ENCODE peak calls at places on chromosomes 11 and 22, in six cellular contexts. L is neural progenitor cell, A is AG04450, K is uterus, S is Peyer's patch, I is keratinocyte. N is an unnamed sample.

GRCh38 chr22:46007848-46008261 is 30.9 kb upstream of the WNT7B start:
- DNase-seq in K (peak; percentile 91), L (no peak), S (no peak), I (peak; percentile 62), A (peak; percentile 76), N (peak; percentile 71)

GRCh38 chr22:43226368-43226979 is 39.5 kb upstream of the TTLL12 start:
- DNase-seq in L (peak; percentile 89), K (no peak), A (no peak), I (no peak), S (no peak), N (no peak)

GRCh38 chr22:48760481-48761238 is 1067.0 kb downstream of the BRD1 start:
- DNase-seq in K (peak; percentile 4), I (no peak), A (no peak), S (peak; percentile 7), L (no peak), N (no peak)

GRCh38 chr11:122772945-122773344 is 65.4 kb upstream of the CRTAM start:
- DNase-seq in A (no peak), L (no peak), I (no peak), S (no peak), K (no peak), N (no peak)

GRCh38 chr11:125990244-125990643 is 44.4 kb downstream of the VSIG10L2 start:
- DNase-seq in K (peak; percentile 36), L (no peak), I (no peak), A (no peak), S (no peak), N (peak; percentile 28)

GRCh38 chr11:23727821-23728220 is 769.0 kb upstream of the LUZP2 start:
- DNase-seq in K (no peak), I (no peak), L (no peak), S (no peak), A (peak; percentile 16), N (peak; percentile 34)

GRCh38 chr11:75565916-75566762 is 4.1 kb downstream of the SERPINH1 start:
- DNase-seq in S (no peak), A (no peak), K (no peak), I (no peak), L (no peak), N (no peak)

GRCh38 chr22:46149493-46149997 is 781 bp upstream of the PPARA start:
- DNase-seq in I (no peak), A (no peak), K (peak; percentile 55), S (peak; percentile 42), L (peak; percentile 78), N (no peak)

GRCh38 chr11:31967404-31967950 is 123.4 kb upstream of the RCN1 start:
- DNase-seq in S (no peak), K (no peak), L (no peak), I (no peak), A (no peak), N (no peak)

GRCh38 chr22:33853200-33854097 is 66.8 kb downstream of the LARGE1 start:
- DNase-seq in A (no peak), I (no peak), L (peak; percentile 38), K (peak; percentile 48), S (peak; percentile 47), N (peak; percentile 48)
- H3K27me3 ChIP-seq in A (no peaks in the 10 kb centered on the region), I (no peaks in the 10 kb centered on the region), L (no peaks in the 10 kb centered on the region), K (no peaks in the 10 kb centered on the region), S (no peaks in the 10 kb centered on the region), N (no peaks in the 10 kb centered on the region)

GRCh38 chr11:68312117-68312779 is at the start of gene LRP5:
- DNase-seq in I (no peak), L (peak; percentile 73), K (no peak), A (no peak), S (no peak), N (no peak)

GRCh38 chr11:68306636-68307035 is 5.8 kb upstream of the LRP5 start:
- DNase-seq in S (no peak), A (no peak), K (no peak), I (no peak), L (no peak), N (no peak)

GRCh38 chr11:68311155-68312116 is 955 bp upstream of the LRP5 start:
- DNase-seq in L (no peak), I (no peak), S (no peak), A (no peak), K (no peak), N (no peak)

GRCh38 chr11:68308068-68308467 is 4.3 kb upstream of the LRP5 start:
- DNase-seq in S (no peak), I (no peak), K (no peak), A (no peak), L (no peak), N (no peak)

DNA sequence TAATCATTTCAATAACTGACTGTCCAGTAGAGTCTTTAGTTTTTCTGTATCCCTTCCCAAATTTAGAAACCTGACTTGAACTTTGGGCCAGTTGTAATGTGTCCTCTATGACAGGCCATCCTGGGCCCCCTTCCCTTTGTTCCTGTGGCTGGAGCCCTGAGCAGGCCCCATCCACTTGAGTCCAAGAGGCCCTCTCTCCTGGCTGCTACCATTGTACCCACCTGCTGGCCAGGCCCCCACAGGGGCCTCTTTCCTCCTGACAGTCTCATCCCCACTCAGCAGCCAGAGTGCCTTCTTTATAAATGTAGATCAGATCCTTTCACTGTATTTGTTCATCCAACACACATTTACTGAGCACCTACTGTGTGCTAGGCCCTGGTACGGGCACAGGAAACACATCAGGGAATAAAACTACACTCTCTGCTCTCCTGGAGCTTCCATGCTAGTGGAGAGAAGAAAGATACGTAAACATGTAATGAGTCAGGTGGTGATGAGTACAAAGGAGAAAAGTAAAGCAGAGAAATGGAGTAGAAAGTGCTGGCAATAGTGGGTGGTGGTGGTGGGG is 2.7 kb upstream of the LRP5 start:
- DNase-seq in S (no peak), K (no peak), A (no peak), I (no peak), L (no peak), N (no peak)
- H3K27me3 ChIP-seq in S (no peaks in the 10 kb centered on the region), K (no peaks in the 10 kb centered on the region), A (no peaks in the 10 kb centered on the region), I (no peaks in the 10 kb centered on the region), L (peaks cover 24% of the 10 kb centered on the region), N (no peaks in the 10 kb centered on the region)

GRCh38 chr11:69698362-69698761 is 5.5 kb downstream of the FGF19 start:
- DNase-seq in A (no peak), K (no peak), S (no peak), I (no peak), L (no peak), N (no peak)

GRCh38 chr11:69697861-69698260 is 6.0 kb downstream of the FGF19 start:
- DNase-seq in L (no peak), K (no peak), A (no peak), I (no peak), S (no peak), N (no peak)

GRCh38 chr11:69697489-69697843 is 6.4 kb downstream of the FGF19 start:
- DNase-seq in A (no peak), I (no peak), K (no peak), S (no peak), L (no peak), N (no peak)

GRCh38 chr11:69700278-69701140 is 3.3 kb downstream of the FGF19 start:
- DNase-seq in I (no peak), K (no peak), L (peak; percentile 81), S (no peak), A (no peak), N (no peak)

DNA sequence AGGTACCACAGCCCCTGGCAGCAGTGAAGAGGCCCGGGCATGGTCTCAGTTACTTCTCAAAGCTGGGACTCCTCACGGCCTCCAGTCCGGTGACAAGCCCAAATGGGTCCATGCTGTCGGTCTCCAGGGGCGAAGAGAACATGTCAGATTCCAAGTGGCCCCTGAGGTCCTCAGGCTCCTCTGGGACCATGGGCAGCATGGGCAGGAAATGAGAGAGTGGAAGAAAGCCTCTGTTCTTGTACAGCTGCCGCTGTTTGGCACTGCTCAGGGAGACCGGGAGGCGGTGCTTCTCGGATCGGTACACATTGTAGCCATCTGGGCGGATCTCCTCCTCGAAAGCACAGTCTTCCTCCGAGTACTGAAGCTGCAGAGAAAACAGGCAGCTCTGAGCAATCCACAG is 4.6 kb downstream of the FGF19 start:
- DNase-seq in K (no peak), S (no peak), I (no peak), A (no peak), L (no peak), N (no peak)
- H3K27me3 ChIP-seq in K (no peaks in the 10 kb centered on the region), S (no peaks in the 10 kb centered on the region), I (peaks cover 50% of the 10 kb centered on the region), A (peaks cover 54% of the 10 kb centered on the region), L (peaks cover 37% of the 10 kb centered on the region), N (peaks cover 43% of the 10 kb centered on the region)

DNA sequence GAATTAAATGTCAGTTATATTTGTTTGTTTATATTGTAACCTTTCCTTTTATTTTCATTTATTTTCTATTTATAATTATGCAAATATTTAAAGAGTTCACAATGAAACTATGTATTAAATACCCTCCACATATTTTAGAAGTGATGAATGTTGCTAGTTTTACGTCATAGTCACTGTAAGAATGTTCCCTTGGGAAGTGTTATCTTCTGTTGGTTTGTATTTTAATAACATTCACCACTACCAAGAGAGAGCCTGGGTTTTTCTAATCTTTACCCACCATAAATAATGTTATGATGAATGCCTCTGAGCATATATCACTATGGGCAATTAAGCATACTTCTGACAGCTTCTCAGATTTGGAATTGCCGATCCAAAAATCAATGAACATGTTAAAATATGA is 80.7 kb downstream of the GGT1 start:
- DNase-seq in L (no peak), K (no peak), I (no peak), S (no peak), A (peak; percentile 39), N (no peak)
- H3K27me3 ChIP-seq in L (peaks cover 16% of the 10 kb centered on the region), K (no peaks in the 10 kb centered on the region), I (no peaks in the 10 kb centered on the region), S (no peaks in the 10 kb centered on the region), A (no peaks in the 10 kb centered on the region), N (peaks cover 3% of the 10 kb centered on the region)

GRCh38 chr22:35172452-35172851 is 84.8 kb upstream of the HMGXB4 start:
- DNase-seq in K (no peak), S (no peak), A (no peak), L (no peak), I (no peak), N (no peak)

GRCh38 chr22:35170716-35171697 is 86.3 kb upstream of the HMGXB4 start:
- DNase-seq in S (no peak), K (no peak), A (no peak), L (no peak), I (no peak), N (no peak)

GRCh38 chr22:35175392-35175791 is 81.9 kb upstream of the HMGXB4 start:
- DNase-seq in K (no peak), S (no peak), A (no peak), L (no peak), I (no peak), N (no peak)

GRCh38 chr22:35174398-35174797 is 82.9 kb upstream of the HMGXB4 start:
- DNase-seq in I (no peak), K (no peak), A (no peak), S (no peak), L (no peak), N (no peak)

GRCh38 chr22:35173655-35174054 is 83.6 kb upstream of the HMGXB4 start:
- DNase-seq in S (no peak), L (no peak), I (no peak), K (no peak), A (no peak), N (no peak)
- H3K27me3 ChIP-seq in S (no peaks in the 10 kb centered on the region), L (no peaks in the 10 kb centered on the region), I (peaks cover 18% of the 10 kb centered on the region), K (no peaks in the 10 kb centered on the region), A (peaks cover 2% of the 10 kb centered on the region), N (peaks cover 4% of the 10 kb centered on the region)

GRCh38 chr11:20407344-20407743 is 19.8 kb downstream of the PRMT3 start:
- DNase-seq in L (no peak), I (no peak), S (no peak), A (no peak), K (no peak), N (no peak)
- H3K27me3 ChIP-seq in L (no peaks in the 10 kb centered on the region), I (no peaks in the 10 kb centered on the region), S (no peaks in the 10 kb centered on the region), A (no peaks in the 10 kb centered on the region), K (no peaks in the 10 kb centered on the region), N (no peaks in the 10 kb centered on the region)